ENCODE peak calls at places on chromosomes 11 and 22, in eight cellular contexts. V is caudate nucleus; G is activated CD4-positive, alpha-beta memory T cell treated with anti-CD3 and anti-CD28 coated beads, Interleukin-2, amount 10 ng/mL, durations not matched to agents 7 days and 5 days; U is dorsolateral prefrontal cortex; C is anterior cingulate cortex; S is activated gamma-delta T cell treated with Interleukin-2 at 50 U/mL for 16 hours; P is NCI-H1436; K is Kasumi-1. M is an unnamed sample.

GRCh38 chr11:70404244-70404643 is 5.9 kb downstream of the CTTN start:
- DNase-seq in V (no peak), G (no peak), U (no peak), C (no peak), S (no peak), P (no peak), K (no peak), M (no peak)

GRCh38 chr11:132318421-132319157 is 948.2 kb downstream of the NTM start:
- DNase-seq in V (no peak), G (no peak), U (peak; percentile 51), C (no peak), S (no peak), P (no peak), K (no peak), M (no peak)

GRCh38 chr11:46920709-46921108 is 2.4 kb upstream of the LRP4 start:
- DNase-seq in V (no peak), G (no peak), U (no peak), C (no peak), S (no peak), P (no peak), K (no peak), M (no peak)

GRCh38 chr11:78441956-78442355 is 24.3 kb upstream of the GAB2 start:
- DNase-seq in V (no peak), G (no peak), U (no peak), C (no peak), S (no peak), P (no peak), K (no peak), M (no peak)

GRCh38 chr11:45590743-45591142 is 74.7 kb downstream of the CHST1 start:
- DNase-seq in V (no peak), G (no peak), U (peak; percentile 29), C (no peak), S (no peak), P (no peak), K (no peak), M (no peak)

GRCh38 chr11:16763746-16764145 is 25.3 kb downstream of the C11orf58 start:
- DNase-seq in V (no peak), G (no peak), U (no peak), C (no peak), S (no peak), P (no peak), K (no peak), M (no peak)

GRCh38 chr11:131544591-131544990 is 174.2 kb downstream of the NTM start:
- DNase-seq in V (no peak), G (no peak), U (peak; percentile 67), C (peak; percentile 15), S (no peak), P (no peak), K (no peak), M (no peak)

GRCh38 chr22:46432164-46433068 is 96.9 kb downstream of the TRMU start:
- DNase-seq in V (no peak), G (peak; percentile 57), U (no peak), C (no peak), S (peak; percentile 36), P (no peak), K (no peak), M (peak; percentile 33)

GRCh38 chr11:66883021-66883968 is 26.4 kb downstream of the LRFN4 start:
- DNase-seq in V (peak; percentile 56), G (peak; percentile 68), U (peak; percentile 89), C (peak; percentile 74), S (peak; percentile 46), P (peak; percentile 59), K (peak; percentile 20), M (peak; percentile 56)

GRCh38 chr22:39282642-39283311 is 36.6 kb downstream of the RPL3 start:
- DNase-seq in V (no peak), G (no peak), U (no peak), C (no peak), S (no peak), P (no peak), K (no peak), M (no peak)

GRCh38 chr22:32637951-32638350 is 163.3 kb downstream of the FBXO7 start:
- DNase-seq in V (no peak), G (no peak), U (no peak), C (no peak), S (no peak), P (no peak), K (no peak), M (no peak)

GRCh38 chr11:132312616-132313210 is 942.3 kb downstream of the NTM start:
- DNase-seq in V (no peak), G (no peak), U (peak; percentile 42), C (no peak), S (no peak), P (peak; percentile 17), K (no peak), M (peak; percentile 5)

GRCh38 chr11:69437001-69437875 is 44.2 kb upstream of the LINC01488 start:
- DNase-seq in V (no peak), G (no peak), U (no peak), C (no peak), S (no peak), P (no peak), K (no peak), M (no peak)

GRCh38 chr22:18113680-18114394 is 3.2 kb downstream of the TUBA8 start:
- DNase-seq in V (no peak), G (no peak), U (no peak), C (no peak), S (no peak), P (no peak), K (peak; percentile 72), M (no peak)

GRCh38 chr11:13669544-13670488 is 1.3 kb downstream of the FAR1 start:
- DNase-seq in V (no peak), G (no peak), U (no peak), C (no peak), S (no peak), P (no peak), K (no peak), M (no peak)

GRCh38 chr11:7538023-7538422 is 24.2 kb downstream of the PPFIBP2 start:
- DNase-seq in V (no peak), G (peak; percentile 66), U (no peak), C (no peak), S (no peak), P (no peak), K (no peak), M (no peak)

GRCh38 chr11:16791494-16791961 is 53.1 kb downstream of the C11orf58 start:
- DNase-seq in V (no peak), G (no peak), U (no peak), C (no peak), S (no peak), P (no peak), K (peak; percentile 66), M (no peak)

GRCh38 chr22:36425977-36426523 is 38.3 kb upstream of the MYH9 start:
- DNase-seq in V (no peak), G (no peak), U (no peak), C (no peak), S (no peak), P (no peak), K (no peak), M (no peak)

GRCh38 chr22:37848587-37849088 is 581 bp upstream of the EIF3L start:
- DNase-seq in V (no peak), G (peak; percentile 44), U (peak; percentile 35), C (no peak), S (no peak), P (peak; percentile 24), K (no peak), M (peak; percentile 27)

GRCh38 chr11:99893803-99894202 is 793.3 kb upstream of the ARHGAP42 start:
- DNase-seq in V (no peak), G (no peak), U (no peak), C (no peak), S (no peak), P (no peak), K (no peak), M (no peak)

M was measured in DND-41.